ENCODE peak calls at places on chromosomes 16 and 17, in five cellular contexts. F, R, X, Z and H are unnamed samples.

GRCh38 chr16:30839523-30840227 is 52.7 kb upstream of the ZNF629 start:
- DNase-seq in R (no peak), F (no peak), X (no peak), Z (no peak), H (no peak)

GRCh38 chr16:56281256-56281805 is 90.0 kb downstream of the GNAO1 start:
- DNase-seq in R (peak), F (no peak), X (no peak), Z (no peak), H (no peak)

GRCh38 chr17:71180801-71181385 is 939.9 kb upstream of the SOX9 start:
- DNase-seq in Z (no peak), R (no peak), X (no peak), F (no peak), H (no peak)

GRCh38 chr16:66741131-66741900 is 10.1 kb downstream of the DYNC1LI2 start:
- DNase-seq in F (no peak), R (peak), X (no peak), Z (peak), H (peak)

GRCh38 chr17:70081885-70082284 is 6.9 kb downstream of the KCNJ16 start:
- DNase-seq in F (no peak), Z (no peak), X (no peak), R (no peak), H (no peak)

GRCh38 chr17:77375917-77376651 is 235.3 kb downstream of the SEC14L1 start:
- DNase-seq in R (no peak), F (no peak), Z (no peak), X (peak), H (peak)

GRCh38 chr16:24986512-24987303 is 28.5 kb downstream of the ARHGAP17 start:
- DNase-seq in F (no peak), R (peak), X (no peak), Z (peak), H (peak)

GRCh38 chr16:55439101-55439690 is 39.8 kb upstream of the MMP2 start:
- DNase-seq in F (no peak), R (no peak), X (no peak), Z (no peak), H (no peak)

GRCh38 chr16:70158261-70158939 is 15.2 kb upstream of the CLEC18C start:
- DNase-seq in R (peak), Z (no peak), F (no peak), X (no peak), H (no peak)

GRCh38 chr16:16101585-16101984 is 121.7 kb downstream of the ABCC6 start:
- DNase-seq in Z (no peak), F (no peak), X (no peak), R (no peak), H (no peak)

GRCh38 chr17:80265205-80266068 is 4.8 kb downstream of the RNF213 start:
- DNase-seq in X (peak), Z (no peak), F (no peak), R (no peak), H (no peak)

GRCh38 chr16:73549960-73550359 is 502.0 kb upstream of the ZFHX3 start:
- DNase-seq in R (no peak), X (no peak), F (no peak), Z (no peak), H (no peak)

GRCh38 chr16:12874135-12874534 is 27.3 kb upstream of the SHISA9 start:
- DNase-seq in R (peak), X (no peak), F (no peak), Z (no peak), H (no peak)

GRCh38 chr17:41620583-41621434 is 3.6 kb downstream of the KRT17 start:
- DNase-seq in F (no peak), R (no peak), Z (no peak), X (no peak), H (no peak)

GRCh38 chr17:78450696-78451344 is 72.4 kb downstream of the PGS1 start:
- DNase-seq in X (no peak), F (no peak), R (no peak), Z (no peak), H (no peak)

GRCh38 chr17:17796787-17797061 is 40.1 kb downstream of the SREBF1 start:
- DNase-seq in Z (no peak), R (no peak), X (no peak), F (no peak), H (no peak)

GRCh38 chr17:66507103-66507923 is 204.9 kb downstream of the PRKCA start:
- DNase-seq in F (no peak), X (no peak), R (peak), Z (peak), H (peak)

GRCh38 chr16:2009791-2010510 is at the start of gene ZNF598:
- DNase-seq in F (peak), Z (peak), R (peak), X (peak), H (peak)

GRCh38 chr16:70380205-70380918 is 33.7 kb downstream of the DDX19A start:
- DNase-seq in X (peak), Z (peak), R (peak), F (peak), H (peak)

GRCh38 chr17:5418858-5419355 is 555 bp downstream of the NUP88 start:
- DNase-seq in Z (no peak), R (no peak), X (peak), F (peak), H (no peak)

GRCh38 chr17:38912221-38912813 is 13.1 kb upstream of the LASP1NB start:
- DNase-seq in R (no peak), Z (peak), F (no peak), X (no peak), H (peak)

GRCh38 chr16:88681084-88681680 is 5.1 kb downstream of the SNAI3 start:
- DNase-seq in R (peak), F (no peak), Z (no peak), X (peak), H (no peak)